ENCODE peak calls at places on chromosome 11, in nine cellular contexts. Y is cardiac fibroblast; W is AG10803; R is substantia nigra; A is stimulated activated CD4-positive, alpha-beta T cell treated with anti-CD3 and anti-CD28 coated beads, Interleukin-12 subunit alpha, Interleukin-12 subunit beta, amount 100 ng/mL, for 4 hours; I is KBM-7; J is NCI-H1436; T is NCI-H1092 treated with DMSO at 0.1 percent for 48 hours; U is foreskin fibroblast. H is an unnamed sample.

GRCh38 chr11:9765320-9766101 is 101.6 kb downstream of the SWAP70 start:
- DNase-seq in I (no peak), T (peak), R (no peak), A (no peak), Y (peak), W (peak), U (peak), J (peak), H (no peak)

GRCh38 chr11:60119708-60120107 is 31.2 kb downstream of the MS4A2 start:
- DNase-seq in T (no peak), J (no peak), I (peak), Y (no peak), R (no peak), U (no peak), W (no peak), A (no peak), H (no peak)

GRCh38 chr11:2728663-2729332 is 29.0 kb upstream of the KCNQ1OT1 start:
- DNase-seq in R (peak), U (no peak), I (no peak), W (no peak), T (no peak), J (no peak), Y (no peak), A (no peak), H (no peak)

GRCh38 chr11:19407692-19408091 is 166.9 kb upstream of the E2F8 start:
- DNase-seq in A (no peak), R (no peak), Y (no peak), U (no peak), J (no peak), I (no peak), W (no peak), T (no peak), H (no peak)

GRCh38 chr11:34052608-34053160 is 1.2 kb downstream of the CAPRIN1 start:
- DNase-seq in A (peak), R (peak), W (no peak), U (no peak), J (no peak), Y (no peak), I (no peak), T (peak), H (peak)

GRCh38 chr11:35101223-35101622 is 37.7 kb upstream of the CD44 start:
- DNase-seq in Y (no peak), W (peak), A (no peak), I (no peak), R (no peak), U (no peak), J (no peak), T (no peak), H (no peak)

GRCh38 chr11:125457814-125458343 is 38.2 kb downstream of the FEZ1 start:
- DNase-seq in U (peak), T (no peak), A (no peak), W (peak), Y (peak), R (peak), I (no peak), J (no peak), H (no peak)

GRCh38 chr11:126512251-126512650 is 156.8 kb downstream of the ST3GAL4 start:
- DNase-seq in Y (no peak), A (no peak), J (no peak), R (no peak), I (no peak), T (no peak), U (no peak), W (no peak), H (no peak)

GRCh38 chr11:34192481-34193401 is 87.3 kb downstream of the NAT10 start:
- DNase-seq in U (peak), W (peak), T (no peak), R (peak), J (no peak), A (no peak), Y (peak), I (no peak), H (peak)

GRCh38 chr11:34512810-34513673 is 552 bp downstream of the ELF5 start:
- DNase-seq in W (peak), I (peak), T (peak), R (peak), Y (peak), U (peak), A (peak), J (peak), H (no peak)

GRCh38 chr11:2797741-2798361 is 87.7 kb downstream of the CDKN1C start:
- DNase-seq in T (no peak), J (no peak), Y (no peak), A (no peak), W (no peak), R (no peak), I (no peak), U (no peak), H (no peak)

GRCh38 chr11:2745511-2745910 is 45.7 kb upstream of the KCNQ1OT1 start:
- DNase-seq in I (no peak), J (no peak), Y (no peak), T (no peak), A (no peak), U (no peak), R (no peak), W (no peak), H (no peak)

GRCh38 chr11:18726040-18726439 is at the start of gene IGSF22:
- DNase-seq in J (no peak), A (no peak), I (no peak), R (no peak), T (no peak), U (no peak), Y (no peak), W (no peak), H (no peak)

GRCh38 chr11:305834-306211 is 1.8 kb upstream of the IFITM2 start:
- DNase-seq in J (no peak), U (no peak), T (no peak), Y (no peak), W (no peak), A (no peak), R (no peak), I (no peak), H (no peak)

GRCh38 chr11:11348303-11348702 is 4.7 kb downstream of the CSNK2A3 start:
- DNase-seq in Y (no peak), A (no peak), T (no peak), W (no peak), I (no peak), U (no peak), R (no peak), J (no peak), H (no peak)

GRCh38 chr11:11178671-11179070 is 174.4 kb downstream of the CSNK2A3 start:
- DNase-seq in J (no peak), Y (no peak), R (no peak), A (no peak), U (no peak), T (no peak), W (no peak), I (no peak), H (no peak)

GRCh38 chr11:10502065-10502680 is 38.8 kb downstream of the RNF141 start:
- DNase-seq in R (no peak), J (no peak), Y (no peak), U (no peak), A (no peak), T (no peak), W (no peak), I (no peak), H (no peak)

GRCh38 chr11:2442554-2442953 is 1.8 kb downstream of the TRPM5 start:
- DNase-seq in I (no peak), R (no peak), Y (no peak), U (no peak), J (no peak), W (no peak), T (no peak), A (no peak), H (no peak)

GRCh38 chr11:32279672-32280071 is 155.7 kb downstream of the WT1 start:
- DNase-seq in A (no peak), W (no peak), R (no peak), T (no peak), I (no peak), Y (no peak), J (no peak), U (no peak), H (no peak)

GRCh38 chr11:8338138-8338537 is 74.5 kb upstream of the LMO1 start:
- DNase-seq in A (peak), R (peak), T (peak), I (peak), J (peak), Y (peak), U (no peak), W (peak), H (peak)

GRCh38 chr11:111512296-111513239 is at the start of gene BTG4:
- DNase-seq in T (no peak), R (no peak), J (no peak), I (no peak), A (peak), W (peak), U (peak), Y (peak), H (peak)